ENCODE peak calls at places on chromosomes 5 and 9, in nine cellular contexts. T is HFF-Myc; A is stimulated activated CD4-positive, alpha-beta T cell treated with anti-CD3 and anti-CD28 coated beads, Interleukin-1b, Interleukin-23, amount 100 ng/mL, for 4 hours; Q is T-helper 9 cell; P is stimulated activated CD8-positive, alpha-beta memory T cell treated with anti-CD3 and anti-CD28 coated beads, Interleukin-4, amount 100 ng/mL, for 24 hours; M is H54; D is M059J; C is lower leg skin; E is Calu3. U is an unnamed sample.

GRCh38 chr5:1877434-1878049 is 5.2 kb downstream of the IRX4 start:
- DNase-seq in P (no peak), D (no peak), A (no peak), M (no peak), Q (no peak), C (no peak), T (no peak), E (no peak), U (no peak)

GRCh38 chr9:136764301-136764891 is at the start of gene LCN15:
- DNase-seq in A (no peak), E (no peak), D (no peak), C (no peak), T (no peak), P (no peak), M (no peak), Q (no peak), U (peak)

GRCh38 chr5:83440826-83441225 is 30.7 kb upstream of the VCAN start:
- DNase-seq in E (no peak), P (no peak), T (no peak), C (no peak), A (no peak), Q (no peak), D (peak), M (no peak), U (no peak)

GRCh38 chr5:43616535-43616934 is 13.6 kb downstream of the NNT start:
- DNase-seq in P (no peak), E (no peak), A (no peak), D (no peak), Q (no peak), M (no peak), T (no peak), C (no peak), U (no peak)

GRCh38 chr5:125668904-125669303 is 754.3 kb upstream of the GRAMD2B start:
- DNase-seq in E (peak), P (no peak), D (peak), M (no peak), T (no peak), Q (no peak), A (no peak), C (no peak), U (peak)

GRCh38 chr5:18088020-18088579 is 453.8 kb downstream of the TAF11L14 start:
- DNase-seq in Q (no peak), T (no peak), E (no peak), A (no peak), D (no peak), C (no peak), M (no peak), P (no peak), U (no peak)

GRCh38 chr5:37789991-37790390 is 49.9 kb downstream of the GDNF start:
- DNase-seq in M (no peak), A (no peak), Q (no peak), E (no peak), P (no peak), T (no peak), D (peak), C (no peak), U (no peak)

GRCh38 chr9:69466151-69466550 is 141.1 kb downstream of the ENTREP1 start:
- DNase-seq in D (peak), T (peak), Q (no peak), E (no peak), A (no peak), M (no peak), P (no peak), C (no peak), U (no peak)

GRCh38 chr5:157596449-157596848 is 20.9 kb upstream of the ADAM19 start:
- DNase-seq in Q (no peak), D (no peak), P (no peak), E (no peak), C (no peak), M (no peak), A (no peak), T (no peak), U (no peak)

GRCh38 chr5:39892708-39893107 is 467.9 kb upstream of the DAB2 start:
- DNase-seq in C (no peak), P (no peak), D (peak), T (no peak), M (peak), A (no peak), Q (no peak), E (no peak), U (no peak)

GRCh38 chr5:121019734-121020133 is 555.6 kb downstream of the PRR16 start:
- DNase-seq in D (no peak), Q (no peak), E (no peak), C (no peak), P (no peak), T (no peak), M (no peak), A (no peak), U (no peak)

GRCh38 chr5:132207783-132208182 is 19.9 kb downstream of the P4HA2 start:
- DNase-seq in M (no peak), E (no peak), P (no peak), T (no peak), D (no peak), Q (no peak), C (peak), A (no peak), U (no peak)

GRCh38 chr9:12702160-12702758 is 9.1 kb downstream of the TYRP1 start:
- DNase-seq in T (no peak), A (no peak), C (peak), D (peak), Q (no peak), P (no peak), M (no peak), E (peak), U (peak)

GRCh38 chr9:91677822-91678221 is 254.2 kb upstream of the NFIL3 start:
- DNase-seq in A (no peak), P (no peak), E (no peak), D (no peak), M (no peak), T (no peak), Q (no peak), C (no peak), U (no peak)

GRCh38 chr5:157484768-157485167 is 24.8 kb downstream of the NIPAL4 start:
- DNase-seq in M (no peak), Q (no peak), A (no peak), E (no peak), P (no peak), T (no peak), C (peak), D (no peak), U (no peak)

U was measured in COR-L47.